ENCODE peak calls at places on chromosome 13, in ten cellular contexts. One of them, this sample, is unnamed.

GRCh38 chr13:110415669-110416068 is 108.6 kb downstream of the COL4A2 start:
- DNase-seq in uterus: peak; percentile 46
- DNase-seq in heart right ventricle: no peak
- DNase-seq in glutamatergic neuron: no peak
- DNase-seq in pancreas: no peak
- DNase-seq in fibroblast of mammary gland: peak; percentile 62
- DNase-seq in Caco-2: peak; percentile 58
- DNase-seq in fibroblast of lung: no peak
- DNase-seq in B cell: no peak
- DNase-seq in neural crest cell: no peak
- DNase-seq in this sample: no peak

GRCh38 chr13:58869566-58869965 is 1238.0 kb downstream of the PCDH17 start:
- DNase-seq in glutamatergic neuron: no peak
- DNase-seq in uterus: no peak
- DNase-seq in pancreas: no peak
- DNase-seq in fibroblast of lung: no peak
- DNase-seq in fibroblast of mammary gland: no peak
- DNase-seq in heart right ventricle: no peak
- DNase-seq in neural crest cell: no peak
- DNase-seq in B cell: no peak
- DNase-seq in Caco-2: peak; percentile 26
- DNase-seq in this sample: no peak

GRCh38 chr13:110015253-110015652 is 228.9 kb upstream of the IRS2 start:
- DNase-seq in Caco-2: no peak
- DNase-seq in uterus: no peak
- DNase-seq in pancreas: peak; percentile 74
- DNase-seq in glutamatergic neuron: no peak
- DNase-seq in heart right ventricle: no peak
- DNase-seq in fibroblast of lung: peak; percentile 56
- DNase-seq in neural crest cell: no peak
- DNase-seq in B cell: no peak
- DNase-seq in fibroblast of mammary gland: peak; percentile 63
- DNase-seq in this sample: no peak

GRCh38 chr13:105328212-105328611 is 1207.2 kb downstream of the EFNB2 start:
- DNase-seq in fibroblast of mammary gland: no peak
- DNase-seq in pancreas: no peak
- DNase-seq in glutamatergic neuron: no peak
- DNase-seq in Caco-2: no peak
- DNase-seq in uterus: no peak
- DNase-seq in fibroblast of lung: no peak
- DNase-seq in neural crest cell: no peak
- DNase-seq in B cell: no peak
- DNase-seq in heart right ventricle: no peak
- DNase-seq in this sample: no peak

GRCh38 chr13:54928071-54928470 is 1899.5 kb downstream of the OLFM4 start:
- DNase-seq in heart right ventricle: no peak
- DNase-seq in neural crest cell: no peak
- DNase-seq in glutamatergic neuron: no peak
- DNase-seq in fibroblast of lung: no peak
- DNase-seq in uterus: no peak
- DNase-seq in fibroblast of mammary gland: no peak
- DNase-seq in B cell: no peak
- DNase-seq in pancreas: no peak
- DNase-seq in Caco-2: no peak
- DNase-seq in this sample: no peak

GRCh38 chr13:82822935-82823334 is 1059.3 kb downstream of the SLITRK1 start:
- DNase-seq in pancreas: no peak
- DNase-seq in fibroblast of lung: no peak
- DNase-seq in Caco-2: no peak
- DNase-seq in B cell: no peak
- DNase-seq in glutamatergic neuron: no peak
- DNase-seq in uterus: no peak
- DNase-seq in fibroblast of mammary gland: no peak
- DNase-seq in neural crest cell: no peak
- DNase-seq in heart right ventricle: no peak
- DNase-seq in this sample: no peak

GRCh38 chr13:45885194-45885593 is 33.6 kb upstream of the SIAH3 start:
- DNase-seq in pancreas: no peak
- DNase-seq in heart right ventricle: no peak
- DNase-seq in glutamatergic neuron: no peak
- DNase-seq in Caco-2: no peak
- DNase-seq in uterus: no peak
- DNase-seq in neural crest cell: no peak
- DNase-seq in fibroblast of lung: no peak
- DNase-seq in B cell: no peak
- DNase-seq in fibroblast of mammary gland: no peak
- DNase-seq in this sample: no peak

GRCh38 chr13:23963947-23964346 is 66.6 kb upstream of the C1QTNF9B start:
- DNase-seq in neural crest cell: no peak
- DNase-seq in pancreas: no peak
- DNase-seq in heart right ventricle: no peak
- DNase-seq in B cell: no peak
- DNase-seq in fibroblast of lung: peak; percentile 37
- DNase-seq in uterus: no peak
- DNase-seq in Caco-2: no peak
- DNase-seq in fibroblast of mammary gland: peak; percentile 35
- DNase-seq in glutamatergic neuron: no peak
- DNase-seq in this sample: peak; percentile 25

GRCh38 chr13:107203146-107203847 is 635.4 kb upstream of the ARGLU1 start:
- DNase-seq in neural crest cell: peak; percentile 27
- DNase-seq in fibroblast of mammary gland: peak; percentile 13
- DNase-seq in fibroblast of lung: peak; percentile 9
- DNase-seq in pancreas: no peak
- DNase-seq in uterus: no peak
- DNase-seq in B cell: no peak
- DNase-seq in Caco-2: peak; percentile 45
- DNase-seq in heart right ventricle: no peak
- DNase-seq in glutamatergic neuron: peak; percentile 46
- DNase-seq in this sample: peak; percentile 6

GRCh38 chr13:94173312-94173854 is 306.1 kb downstream of the DCT start:
- DNase-seq in uterus: no peak
- DNase-seq in pancreas: no peak
- DNase-seq in fibroblast of mammary gland: peak; percentile 90
- DNase-seq in Caco-2: no peak
- DNase-seq in fibroblast of lung: peak; percentile 93
- DNase-seq in B cell: no peak
- DNase-seq in neural crest cell: no peak
- DNase-seq in glutamatergic neuron: no peak
- DNase-seq in heart right ventricle: no peak
- DNase-seq in this sample: no peak
- TF ChIP-seq CTCF in uterus: no peak
- TF ChIP-seq CTCF in pancreas: no peak
- TF ChIP-seq CTCF in fibroblast of mammary gland: peak; percentile 30
- TF ChIP-seq CTCF in Caco-2: no peak
- TF ChIP-seq CTCF in fibroblast of lung: no peak
- TF ChIP-seq CTCF in B cell: no peak
- TF ChIP-seq CTCF in neural crest cell: no peak
- TF ChIP-seq CTCF in glutamatergic neuron: no peak
- TF ChIP-seq CTCF in heart right ventricle: no peak
- TF ChIP-seq CTCF in this sample: no peak

DNA sequence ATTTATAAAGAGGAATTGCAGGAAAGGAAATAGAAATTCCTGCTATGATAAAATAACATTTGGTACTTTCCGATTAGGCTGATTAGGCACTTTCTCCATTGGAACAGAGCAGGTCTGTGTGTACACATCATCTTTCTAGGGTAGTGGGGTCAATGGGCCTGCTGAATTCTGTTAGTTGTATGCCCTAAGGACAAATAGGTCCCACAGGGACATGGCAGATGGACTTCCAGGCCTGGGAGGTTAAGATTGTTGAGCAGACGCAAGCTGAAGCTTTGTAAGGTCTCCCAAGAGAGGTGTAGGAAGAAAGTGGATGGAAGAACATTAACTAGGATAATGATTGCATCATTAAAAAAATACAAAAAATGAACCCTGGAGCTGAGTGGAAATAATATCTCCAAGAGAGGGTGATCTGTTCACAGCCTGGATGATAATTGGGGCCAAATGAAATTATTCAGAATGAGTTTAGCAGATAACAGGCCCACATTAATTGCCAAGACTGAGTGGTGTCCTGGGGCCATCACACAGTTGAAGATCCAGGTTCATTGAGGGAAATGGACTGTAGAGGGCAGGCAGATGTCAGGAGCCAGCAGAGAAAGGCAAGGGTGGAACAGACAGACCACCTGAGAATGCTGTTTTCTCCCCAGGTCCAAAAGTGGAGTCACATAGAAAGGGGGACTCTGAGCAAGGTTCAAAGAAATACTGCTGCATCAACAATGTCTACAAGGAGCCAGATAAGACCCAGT is 215.1 kb downstream of the DNAJC15 start:
- DNase-seq in Caco-2: no peak
- DNase-seq in uterus: no peak
- DNase-seq in B cell: no peak
- DNase-seq in heart right ventricle: no peak
- DNase-seq in glutamatergic neuron: peak; percentile 37
- DNase-seq in pancreas: no peak
- DNase-seq in fibroblast of lung: no peak
- DNase-seq in fibroblast of mammary gland: no peak
- DNase-seq in neural crest cell: no peak
- DNase-seq in this sample: no peak
- TF ChIP-seq CTCF in Caco-2: no peak
- TF ChIP-seq CTCF in uterus: no peak
- TF ChIP-seq CTCF in B cell: no peak
- TF ChIP-seq CTCF in heart right ventricle: no peak
- TF ChIP-seq CTCF in glutamatergic neuron: no peak
- TF ChIP-seq CTCF in pancreas: no peak
- TF ChIP-seq CTCF in fibroblast of lung: no peak
- TF ChIP-seq CTCF in fibroblast of mammary gland: no peak
- TF ChIP-seq CTCF in neural crest cell: no peak
- TF ChIP-seq CTCF in this sample: no peak

GRCh38 chr13:98315902-98316301 is 138.8 kb upstream of the RNF113B start:
- DNase-seq in B cell: no peak
- DNase-seq in neural crest cell: no peak
- DNase-seq in glutamatergic neuron: no peak
- DNase-seq in uterus: no peak
- DNase-seq in pancreas: no peak
- DNase-seq in heart right ventricle: no peak
- DNase-seq in Caco-2: no peak
- DNase-seq in fibroblast of mammary gland: no peak
- DNase-seq in fibroblast of lung: no peak
- DNase-seq in this sample: no peak

GRCh38 chr13:98313023-98313937 is 136.2 kb upstream of the RNF113B start:
- DNase-seq in Caco-2: no peak
- DNase-seq in uterus: no peak
- DNase-seq in heart right ventricle: no peak
- DNase-seq in glutamatergic neuron: no peak
- DNase-seq in fibroblast of mammary gland: no peak
- DNase-seq in pancreas: peak; percentile 73
- DNase-seq in B cell: no peak
- DNase-seq in fibroblast of lung: no peak
- DNase-seq in neural crest cell: no peak
- DNase-seq in this sample: no peak

GRCh38 chr13:98317573-98318171 is 140.6 kb upstream of the RNF113B start:
- DNase-seq in Caco-2: no peak
- DNase-seq in pancreas: no peak
- DNase-seq in uterus: no peak
- DNase-seq in neural crest cell: no peak
- DNase-seq in glutamatergic neuron: no peak
- DNase-seq in fibroblast of mammary gland: no peak
- DNase-seq in fibroblast of lung: no peak
- DNase-seq in heart right ventricle: no peak
- DNase-seq in B cell: no peak
- DNase-seq in this sample: no peak

GRCh38 chr13:98313938-98314292 is 136.8 kb upstream of the RNF113B start:
- DNase-seq in Caco-2: no peak
- DNase-seq in pancreas: peak; percentile 77
- DNase-seq in fibroblast of mammary gland: no peak
- DNase-seq in heart right ventricle: no peak
- DNase-seq in B cell: no peak
- DNase-seq in uterus: no peak
- DNase-seq in glutamatergic neuron: no peak
- DNase-seq in fibroblast of lung: no peak
- DNase-seq in neural crest cell: no peak
- DNase-seq in this sample: no peak

DNA sequence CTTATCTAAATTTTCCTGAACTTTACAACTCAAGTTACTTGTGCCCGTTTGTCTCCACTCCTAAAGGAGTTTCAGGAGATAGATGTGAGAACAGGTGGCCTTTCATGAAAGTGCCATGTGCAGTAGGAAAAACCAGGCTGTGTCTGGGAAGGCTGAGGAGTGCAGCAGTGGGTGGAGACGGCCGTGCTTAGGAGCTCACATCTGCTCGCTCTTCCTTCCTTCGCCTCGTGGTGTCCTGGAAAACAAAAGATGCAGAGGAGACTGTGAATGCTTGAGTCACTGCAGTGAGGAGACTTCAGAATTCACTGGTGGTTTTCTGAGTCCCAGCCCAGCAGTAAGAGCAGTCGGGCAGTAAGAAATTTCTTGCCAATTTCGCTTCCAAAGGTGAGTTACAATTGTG is 138.4 kb upstream of the RNF113B start:
- DNase-seq in uterus: no peak
- DNase-seq in heart right ventricle: no peak
- DNase-seq in B cell: no peak
- DNase-seq in fibroblast of mammary gland: peak; percentile 45
- DNase-seq in fibroblast of lung: peak; percentile 59
- DNase-seq in glutamatergic neuron: no peak
- DNase-seq in Caco-2: no peak
- DNase-seq in pancreas: no peak
- DNase-seq in neural crest cell: no peak
- DNase-seq in this sample: no peak
- TF ChIP-seq CTCF in uterus: no peak
- TF ChIP-seq CTCF in heart right ventricle: no peak
- TF ChIP-seq CTCF in B cell: no peak
- TF ChIP-seq CTCF in fibroblast of mammary gland: no peak
- TF ChIP-seq CTCF in fibroblast of lung: no peak
- TF ChIP-seq CTCF in glutamatergic neuron: no peak
- TF ChIP-seq CTCF in Caco-2: no peak
- TF ChIP-seq CTCF in pancreas: no peak
- TF ChIP-seq CTCF in neural crest cell: no peak
- TF ChIP-seq CTCF in this sample: no peak

DNA sequence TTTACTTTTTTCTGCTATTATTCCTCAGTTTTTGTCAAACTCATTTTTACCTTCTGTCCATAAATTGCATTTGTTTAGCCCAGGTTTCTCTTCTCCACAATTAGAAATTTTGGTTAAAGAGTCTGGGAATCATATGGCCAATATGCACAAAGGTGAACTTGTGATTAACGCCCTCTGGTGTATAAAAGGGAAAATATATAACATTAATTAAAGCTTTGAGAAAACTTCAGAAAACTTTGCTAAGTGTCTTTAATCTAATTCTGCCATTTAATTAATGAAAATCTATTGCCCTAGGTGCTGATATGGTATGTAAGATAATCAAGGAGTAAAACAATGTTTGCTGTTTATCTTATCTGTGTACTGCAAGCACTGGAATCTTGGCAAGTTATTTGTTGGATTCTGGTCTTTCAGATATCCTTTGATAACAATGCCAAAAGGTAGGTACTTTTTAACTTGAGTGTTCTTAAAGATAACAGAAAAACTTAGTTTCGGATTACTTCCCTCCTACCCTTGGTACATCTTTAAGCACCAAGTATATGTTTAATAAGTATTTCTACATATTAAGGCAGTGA is 402.6 kb downstream of the SUCLA2 start:
- DNase-seq in B cell: no peak
- DNase-seq in pancreas: no peak
- DNase-seq in glutamatergic neuron: no peak
- DNase-seq in neural crest cell: no peak
- DNase-seq in Caco-2: no peak
- DNase-seq in heart right ventricle: no peak
- DNase-seq in fibroblast of lung: peak; percentile 12
- DNase-seq in uterus: no peak
- DNase-seq in fibroblast of mammary gland: peak; percentile 41
- DNase-seq in this sample: no peak
- TF ChIP-seq CTCF in B cell: peak; percentile 11
- TF ChIP-seq CTCF in pancreas: peak; percentile 13
- TF ChIP-seq CTCF in glutamatergic neuron: peak; percentile 10
- TF ChIP-seq CTCF in neural crest cell: peak; percentile 52
- TF ChIP-seq CTCF in Caco-2: peak; percentile 8
- TF ChIP-seq CTCF in heart right ventricle: peak; percentile 27
- TF ChIP-seq CTCF in fibroblast of lung: peak; percentile 36
- TF ChIP-seq CTCF in uterus: peak; percentile 3
- TF ChIP-seq CTCF in fibroblast of mammary gland: peak; percentile 35
- TF ChIP-seq CTCF in this sample: no peak

GRCh38 chr13:66992183-66992582 is 238.0 kb downstream of the PCDH9 start:
- DNase-seq in pancreas: no peak
- DNase-seq in fibroblast of mammary gland: no peak
- DNase-seq in neural crest cell: no peak
- DNase-seq in glutamatergic neuron: no peak
- DNase-seq in Caco-2: no peak
- DNase-seq in heart right ventricle: no peak
- DNase-seq in uterus: no peak
- DNase-seq in B cell: no peak
- DNase-seq in fibroblast of lung: peak; percentile 77
- DNase-seq in this sample: no peak
- TF ChIP-seq CTCF in pancreas: no peak
- TF ChIP-seq CTCF in fibroblast of mammary gland: no peak
- TF ChIP-seq CTCF in neural crest cell: no peak
- TF ChIP-seq CTCF in glutamatergic neuron: no peak
- TF ChIP-seq CTCF in Caco-2: no peak
- TF ChIP-seq CTCF in heart right ventricle: no peak
- TF ChIP-seq CTCF in uterus: no peak
- TF ChIP-seq CTCF in B cell: no peak
- TF ChIP-seq CTCF in fibroblast of lung: no peak
- TF ChIP-seq CTCF in this sample: no peak